ENCODE peak calls at places on chromosomes 5 and 9, in six cellular contexts. J is kidney, I is body of pancreas, N is lung, S is GM23338, R is heart right ventricle. F is an unnamed sample.

GRCh38 chr9:135792268-135793128 is 90.5 kb downstream of the KCNT1 start:
- DNase-seq in J (no peak), I (no peak), N (no peak), S (no peak), R (no peak), F (no peak)

GRCh38 chr9:33852216-33852826 is 35.4 kb downstream of the UBE2R2 start:
- DNase-seq in J (no peak), I (peak; percentile 89), N (peak; percentile 61), S (peak; percentile 66), R (peak; percentile 44), F (peak; percentile 81)

GRCh38 chr9:96219615-96220257 is 82.2 kb downstream of the HSD17B3 start:
- DNase-seq in J (peak; percentile 81), I (peak; percentile 32), N (no peak), S (peak; percentile 71), R (peak; percentile 58), F (peak; percentile 81)

GRCh38 chr5:88736494-88736893 is 146.5 kb downstream of the MEF2C start:
- DNase-seq in J (no peak), I (no peak), N (no peak), S (no peak), R (no peak), F (no peak)

GRCh38 chr5:68285857-68286611 is 70.5 kb downstream of the PIK3R1 start:
- DNase-seq in J (no peak), I (no peak), N (no peak), S (peak; percentile 77), R (no peak), F (no peak)

GRCh38 chr9:98142182-98142924 is 23.3 kb upstream of the TRIM14 start:
- DNase-seq in J (no peak), I (peak; percentile 44), N (peak; percentile 91), S (no peak), R (no peak), F (no peak)

GRCh38 chr5:170791325-170791954 is 7.9 kb downstream of the GABRP start:
- DNase-seq in J (no peak), I (peak; percentile 84), N (peak; percentile 79), S (peak; percentile 93), R (peak; percentile 49), F (no peak)

GRCh38 chr5:37533851-37534250 is 154.7 kb downstream of the WDR70 start:
- DNase-seq in J (no peak), I (no peak), N (no peak), S (no peak), R (no peak), F (no peak)

GRCh38 chr5:168578006-168578405 is 1.2 kb downstream of the PANK3 start:
- DNase-seq in J (no peak), I (no peak), N (no peak), S (no peak), R (no peak), F (no peak)

GRCh38 chr5:132070460-132071337 is 2.9 kb upstream of the CSF2 start:
- DNase-seq in J (peak; percentile 42), I (no peak), N (no peak), S (no peak), R (no peak), F (peak; percentile 56)

GRCh38 chr9:78871452-78872331 is 574.8 kb downstream of the PSAT1 start:
- DNase-seq in J (no peak), I (peak; percentile 36), N (no peak), S (no peak), R (no peak), F (no peak)

GRCh38 chr9:32395483-32396216 is 11.2 kb downstream of the ACO1 start:
- DNase-seq in J (peak; percentile 81), I (peak; percentile 41), N (no peak), S (peak; percentile 40), R (peak; percentile 45), F (no peak)

GRCh38 chr9:93451762-93452709 is 551 bp downstream of the FAM120A start:
- DNase-seq in J (peak; percentile 87), I (peak; percentile 63), N (peak; percentile 45), S (peak; percentile 51), R (peak; percentile 57), F (peak; percentile 93)

GRCh38 chr9:78578016-78578555 is 281.2 kb downstream of the PSAT1 start:
- DNase-seq in J (no peak), I (no peak), N (no peak), S (no peak), R (no peak), F (no peak)

GRCh38 chr9:121906074-121906520 is 187.0 kb downstream of the TTLL11 start:
- DNase-seq in J (no peak), I (no peak), N (no peak), S (no peak), R (no peak), F (no peak)

GRCh38 chr9:121658166-121658565 is 6.7 kb downstream of the DAB2IP start:
- DNase-seq in J (no peak), I (no peak), N (no peak), S (no peak), R (no peak), F (peak; percentile 8)

GRCh38 chr5:115838885-115839518 is 2.4 kb downstream of the ATG12 start:
- DNase-seq in J (peak; percentile 66), I (no peak), N (no peak), S (peak; percentile 66), R (no peak), F (peak; percentile 77)

GRCh38 chr9:124550080-124550479 is 42.9 kb upstream of the NR5A1 start:
- DNase-seq in J (no peak), I (no peak), N (no peak), S (no peak), R (no peak), F (no peak)

GRCh38 chr9:124541824-124542223 is 34.6 kb upstream of the NR5A1 start:
- DNase-seq in J (no peak), I (no peak), N (no peak), S (no peak), R (no peak), F (no peak)

GRCh38 chr9:124544535-124544934 is 37.3 kb upstream of the NR5A1 start:
- DNase-seq in J (no peak), I (no peak), N (no peak), S (no peak), R (no peak), F (no peak)
- H3K27ac ChIP-seq in J (no peak overlapping the region), I (no peak overlapping the region), N (no peak overlapping the region), S (no peak overlapping the region), R (no peak overlapping the region), F (no peak overlapping the region)

DNA sequence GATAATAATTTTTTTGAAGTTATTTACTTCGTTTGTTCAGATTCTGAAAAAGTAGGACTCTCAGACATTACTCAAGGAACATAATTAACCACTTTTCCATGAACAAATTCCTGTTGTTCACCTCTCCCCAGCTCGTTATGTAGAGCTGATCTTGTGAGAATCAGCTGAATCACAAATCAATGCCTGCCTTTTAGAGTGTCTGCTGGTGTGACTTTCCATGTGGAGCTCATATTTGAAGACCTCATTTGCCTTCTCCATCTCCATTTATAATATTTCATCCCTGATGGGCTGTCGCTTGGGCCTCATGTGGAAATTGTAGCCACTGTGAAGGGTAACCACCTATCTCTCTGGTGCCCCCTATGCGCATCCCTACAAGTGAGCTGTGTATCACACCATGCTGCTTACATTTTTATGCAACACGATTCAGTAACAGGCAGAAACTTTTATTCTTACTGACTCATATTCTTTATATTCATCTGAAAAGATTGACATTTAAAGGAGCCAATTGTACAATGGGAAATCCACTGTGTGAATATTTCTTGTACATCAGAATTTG is 111.3 kb downstream of the STK32A start:
- DNase-seq in J (no peak), I (no peak), N (no peak), S (peak; percentile 32), R (no peak), F (no peak)
- TF ChIP-seq CTCF in J (no peak), I (no peak), N (no peak), S (peak; percentile 49), R (no peak), F (no peak)

GRCh38 chr9:7097040-7097715 is 339.4 kb downstream of the KDM4C start:
- DNase-seq in J (no peak), I (no peak), N (no peak), S (no peak), R (no peak), F (no peak)

GRCh38 chr9:7095054-7095453 is 337.3 kb downstream of the KDM4C start:
- DNase-seq in J (no peak), I (no peak), N (no peak), S (no peak), R (no peak), F (no peak)

GRCh38 chr9:7094052-7094451 is 336.3 kb downstream of the KDM4C start:
- DNase-seq in J (no peak), I (no peak), N (no peak), S (peak; percentile 71), R (no peak), F (no peak)

GRCh38 chr9:7094576-7094975 is 336.8 kb downstream of the KDM4C start:
- DNase-seq in J (no peak), I (no peak), N (no peak), S (no peak), R (no peak), F (no peak)

GRCh38 chr9:7097785-7098420 is 340.1 kb downstream of the KDM4C start:
- DNase-seq in J (no peak), I (no peak), N (no peak), S (no peak), R (no peak), F (no peak)
- H3K4me3 ChIP-seq in J (no peak overlapping the region), I (no peak overlapping the region), N (no peak overlapping the region), S (no peak overlapping the region), R (no peak overlapping the region), F (no peak overlapping the region)

GRCh38 chr5:143057580-143057999 is 287.4 kb downstream of the ARHGAP26 start:
- DNase-seq in J (no peak), I (no peak), N (no peak), S (no peak), R (no peak), F (no peak)

GRCh38 chr5:143056331-143056689 is 286.1 kb downstream of the ARHGAP26 start:
- DNase-seq in J (no peak), I (no peak), N (no peak), S (no peak), R (no peak), F (no peak)

GRCh38 chr5:143055596-143056330 is 285.6 kb downstream of the ARHGAP26 start:
- DNase-seq in J (no peak), I (no peak), N (no peak), S (no peak), R (no peak), F (no peak)

GRCh38 chr5:143059355-143059754 is 289.2 kb downstream of the ARHGAP26 start:
- DNase-seq in J (no peak), I (no peak), N (no peak), S (no peak), R (no peak), F (no peak)

DNA sequence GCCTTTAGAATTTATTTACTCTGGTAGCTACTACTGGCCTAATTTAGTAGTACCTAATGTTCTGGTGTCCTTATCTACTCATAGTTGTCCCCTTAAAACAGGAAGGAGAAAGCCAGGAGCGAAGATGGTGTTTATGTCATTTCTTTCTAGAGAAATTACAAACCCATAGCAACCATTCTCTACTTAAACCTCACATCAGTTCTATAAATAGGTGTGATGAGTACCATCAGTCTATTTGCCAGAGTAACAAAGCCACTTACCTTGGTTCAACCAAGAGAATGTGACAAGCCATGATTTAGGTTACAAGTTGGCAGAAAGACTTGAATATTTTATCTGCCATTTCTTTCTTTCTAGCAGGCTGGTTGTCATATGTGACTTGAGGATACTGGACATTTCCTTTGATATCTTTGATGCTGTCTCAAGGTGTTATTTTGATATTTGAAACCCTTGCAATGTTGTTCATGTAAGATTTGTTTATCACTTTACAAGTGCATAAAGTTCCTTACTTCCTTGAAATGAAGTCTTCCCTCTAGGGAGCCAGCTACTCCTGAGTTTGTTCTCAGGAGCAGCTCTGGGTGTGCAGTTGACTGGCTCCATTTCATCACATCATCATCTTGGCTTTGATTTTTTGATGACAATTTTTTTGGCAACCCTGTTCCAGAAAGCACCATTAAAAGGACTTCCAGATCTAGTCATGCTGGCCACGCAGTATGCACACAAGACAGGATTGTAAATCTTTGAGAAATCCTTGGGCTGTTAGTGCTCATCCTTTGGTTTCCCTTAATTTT is 286.8 kb downstream of the ARHGAP26 start:
- DNase-seq in J (no peak), I (no peak), N (no peak), S (no peak), R (no peak), F (no peak)
- H3K27ac ChIP-seq in J (no peak overlapping the region), I (no peak overlapping the region), N (no peak overlapping the region), S (no peak overlapping the region), R (peak overlapping the region; percentile 39), F (no peak overlapping the region)

F was measured in spleen.